ENCODE peak calls at places on chromosomes 6 and 20, in eight cellular contexts. P is GM12878, Y is upper lobe of left lung, M is HepG2, O is K562, U is HCT116, Z is Panc1, G is GM23338. R is an unnamed sample.

GRCh38 chr6:108288742-108289141 is 6.1 kb upstream of the AFG1L start:
- ATAC-seq in O (no peak), Z (no peak), Y (no peak), G (no peak), P (no peak), U (no peak), M (no peak), R (no peak)

GRCh38 chr20:49529470-49529869 is 38.5 kb downstream of the PTGIS start:
- ATAC-seq in M (no peak), P (no peak), G (no peak), U (no peak), Y (no peak), Z (no peak), O (no peak), R (no peak)

GRCh38 chr6:148416309-148416965 is 73.8 kb downstream of the SASH1 start:
- ATAC-seq in Z (no peak), U (no peak), M (no peak), P (no peak), Y (no peak), G (no peak), O (no peak), R (no peak)

GRCh38 chr6:29827579-29828470 is at the start of gene HLA-G:
- ATAC-seq in P (no peak), G (peak; percentile 62), M (peak; percentile 29), U (no peak), Y (peak; percentile 37), Z (peak; percentile 26), O (no peak), R (no peak)

GRCh38 chr6:36066817-36067216 is 39.2 kb downstream of the MAPK14 start:
- ATAC-seq in G (no peak), Z (no peak), U (no peak), M (no peak), O (no peak), P (no peak), Y (no peak), R (no peak)

GRCh38 chr6:39882567-39882953 is 51.7 kb downstream of the MOCS1 start:
- ATAC-seq in O (no peak), U (no peak), G (no peak), M (no peak), P (no peak), Y (peak; percentile 63), Z (no peak), R (peak; percentile 60)

GRCh38 chr6:80938131-80938530 is 814.4 kb downstream of the TENT5A start:
- ATAC-seq in M (no peak), Y (no peak), P (no peak), G (no peak), Z (no peak), U (no peak), O (no peak), R (no peak)

GRCh38 chr20:46592580-46593362 is 42.3 kb upstream of the OCSTAMP start:
- ATAC-seq in P (peak; percentile 69), U (peak; percentile 99), Z (no peak), Y (no peak), M (peak; percentile 91), O (peak; percentile 77), G (peak; percentile 88), R (no peak)

GRCh38 chr20:48148020-48148419 is 362.7 kb upstream of the SULF2 start:
- ATAC-seq in M (no peak), O (no peak), G (no peak), Z (no peak), Y (no peak), P (no peak), U (no peak), R (no peak)

GRCh38 chr6:158789115-158789917 is 29.9 kb downstream of the EZR start:
- ATAC-seq in M (peak; percentile 36), U (no peak), P (peak; percentile 32), Z (no peak), G (no peak), O (no peak), Y (no peak), R (no peak)

GRCh38 chr6:37324131-37325033 is 29.4 kb upstream of the RNF8 start:
- ATAC-seq in G (no peak), U (peak; percentile 35), Y (no peak), O (no peak), P (no peak), M (no peak), Z (peak; percentile 67), R (no peak)

GRCh38 chr6:47047479-47048411 is 5.6 kb upstream of the ADGRF1 start:
- ATAC-seq in U (peak; percentile 80), M (peak; percentile 97), P (peak; percentile 91), G (peak; percentile 94), O (peak; percentile 99), Z (peak; percentile 97), Y (peak; percentile 91), R (peak; percentile 88)

GRCh38 chr20:32130965-32131364 is 21.5 kb downstream of the TM9SF4 start:
- ATAC-seq in Y (no peak), O (no peak), G (no peak), M (no peak), U (no peak), P (no peak), Z (no peak), R (no peak)

GRCh38 chr6:3765415-3765814 is 13.9 kb upstream of the PXDC1 start:
- ATAC-seq in P (no peak), Z (no peak), G (no peak), O (no peak), M (no peak), Y (no peak), U (no peak), R (no peak)

GRCh38 chr6:144338951-144339681 is 54.0 kb downstream of the UTRN start:
- ATAC-seq in Y (no peak), P (no peak), U (no peak), G (no peak), O (no peak), Z (no peak), M (no peak), R (no peak)

GRCh38 chr6:158863646-158864045 is 44.5 kb upstream of the EZR start:
- ATAC-seq in U (peak; percentile 31), M (no peak), O (no peak), Z (peak; percentile 46), P (no peak), G (no peak), Y (no peak), R (no peak)

GRCh38 chr6:41694815-41695536 is 40.4 kb downstream of the TFEB start:
- ATAC-seq in P (no peak), U (peak; percentile 46), G (no peak), Z (no peak), Y (no peak), O (peak; percentile 66), M (peak; percentile 41), R (no peak)

GRCh38 chr6:169800668-169801395 is 49.4 kb downstream of the ERMARD start:
- ATAC-seq in M (peak; percentile 88), P (no peak), U (peak; percentile 85), G (peak; percentile 71), Z (peak; percentile 88), O (peak; percentile 39), Y (peak; percentile 74), R (peak; percentile 78)

GRCh38 chr20:37524859-37525708 is 2.6 kb downstream of the BLCAP start:
- ATAC-seq in Z (no peak), O (no peak), P (peak; percentile 14), U (no peak), Y (no peak), M (no peak), G (no peak), R (no peak)

GRCh38 chr20:4151991-4152695 is 136.8 kb upstream of the RNF24 start:
- ATAC-seq in M (no peak), U (no peak), Y (no peak), Z (no peak), P (peak; percentile 76), G (no peak), O (no peak), R (no peak)

GRCh38 chr20:31608256-31608980 is 3.3 kb downstream of the ID1 start:
- ATAC-seq in M (peak; percentile 52), P (no peak), U (peak; percentile 33), Z (peak; percentile 44), G (peak; percentile 44), O (peak; percentile 16), Y (peak; percentile 67), R (peak; percentile 65)

GRCh38 chr20:33653218-33653899 is 8.8 kb upstream of the C20orf144 start:
- ATAC-seq in U (peak; percentile 76), G (peak; percentile 88), M (peak; percentile 73), Z (peak; percentile 83), Y (peak; percentile 59), P (peak; percentile 82), O (peak; percentile 87), R (peak; percentile 70)
- TF ChIP-seq POLR2AphosphoS5 in U (peak; percentile 38), G (no peak), M (peak; percentile 46), Z (peak; percentile 64), Y (no peak), P (no peak), O (no peak), R (peak; percentile 31)

GRCh38 chr6:75208564-75209431 is 2.9 kb upstream of the COL12A1 start:
- ATAC-seq in M (peak; percentile 91), Z (peak; percentile 81), Y (peak; percentile 85), P (peak; percentile 86), G (peak; percentile 48), U (peak; percentile 60), O (peak; percentile 94), R (peak; percentile 50)
- TF ChIP-seq POLR2AphosphoS5 in M (no peak), Z (no peak), Y (no peak), P (no peak), G (no peak), U (no peak), O (no peak), R (no peak)

GRCh38 chr6:181049-181654 is 111.1 kb upstream of the DUSP22 start:
- ATAC-seq in Z (no peak), U (no peak), P (peak; percentile 86), Y (no peak), M (no peak), O (no peak), G (no peak), R (no peak)
- TF ChIP-seq POLR2AphosphoS5 in Z (no peak), U (no peak), P (no peak), Y (no peak), M (no peak), O (no peak), G (no peak), R (no peak)

GRCh38 chr20:17556842-17557674 is 12.8 kb upstream of the DSTN start:
- ATAC-seq in Z (peak; percentile 51), Y (peak; percentile 71), G (peak; percentile 73), O (peak; percentile 53), P (no peak), M (peak; percentile 51), U (peak; percentile 69), R (peak; percentile 63)

GRCh38 chr20:17559338-17559737 is 10.5 kb upstream of the DSTN start:
- ATAC-seq in U (no peak), M (no peak), Y (peak; percentile 84), G (no peak), O (no peak), Z (no peak), P (no peak), R (no peak)

GRCh38 chr20:17558941-17559304 is 11.0 kb upstream of the DSTN start:
- ATAC-seq in Z (no peak), O (no peak), M (no peak), Y (no peak), U (peak; percentile 8), G (no peak), P (no peak), R (no peak)

GRCh38 chr20:17558154-17558940 is 11.5 kb upstream of the DSTN start:
- ATAC-seq in M (peak; percentile 72), U (peak; percentile 81), P (no peak), Y (peak; percentile 84), O (peak; percentile 86), G (peak; percentile 69), Z (peak; percentile 92), R (peak; percentile 89)

GRCh38 chr20:17557675-17558006 is 12.2 kb upstream of the DSTN start:
- ATAC-seq in G (peak; percentile 45), Y (peak; percentile 80), P (no peak), M (peak; percentile 59), U (peak; percentile 67), O (peak; percentile 48), Z (peak; percentile 37), R (no peak)
- TF ChIP-seq POLR2AphosphoS5 in G (no peak), Y (peak; percentile 39), P (no peak), M (no peak), U (peak; percentile 7), O (no peak), Z (no peak), R (no peak)

R was measured in gastroesophageal sphincter.